ENCODE peak calls at places on chromosomes 16 and 17, in seven cellular contexts. One of them, this sample, is unnamed.
A peak's percentile ranks its signal among the peaks of the same experiment; 100 is the strongest.

GRCh38 chr17:31413081-31413799 is 21.8 kb downstream of the RAB11FIP4 start:
- DNase-seq in SK-N-SH: no peak
- DNase-seq in heart left ventricle: no peak
- DNase-seq in CD8-positive, alpha-beta T cell: no peak
- DNase-seq in neural progenitor cell: no peak
- DNase-seq in CD4-positive, alpha-beta memory T cell: no peak
- DNase-seq in GM23248: no peak
- DNase-seq in this sample: no peak

GRCh38 chr16:19898924-19899604 is 14.4 kb upstream of the GPRC5B start:
- DNase-seq in SK-N-SH: peak; percentile 64
- DNase-seq in heart left ventricle: no peak
- DNase-seq in CD8-positive, alpha-beta T cell: peak; percentile 22
- DNase-seq in neural progenitor cell: peak; percentile 72
- DNase-seq in CD4-positive, alpha-beta memory T cell: peak; percentile 18
- DNase-seq in GM23248: peak; percentile 64
- DNase-seq in this sample: no peak

GRCh38 chr17:13646411-13646810 is 44.7 kb upstream of the HS3ST3A1 start:
- DNase-seq in SK-N-SH: no peak
- DNase-seq in heart left ventricle: no peak
- DNase-seq in CD8-positive, alpha-beta T cell: no peak
- DNase-seq in neural progenitor cell: no peak
- DNase-seq in CD4-positive, alpha-beta memory T cell: no peak
- DNase-seq in GM23248: peak; percentile 69
- DNase-seq in this sample: peak; percentile 18

GRCh38 chr17:46030752-46031151 is 31.7 kb downstream of the STH start:
- DNase-seq in SK-N-SH: no peak
- DNase-seq in heart left ventricle: no peak
- DNase-seq in CD8-positive, alpha-beta T cell: no peak
- DNase-seq in neural progenitor cell: no peak
- DNase-seq in CD4-positive, alpha-beta memory T cell: no peak
- DNase-seq in GM23248: no peak
- DNase-seq in this sample: no peak

GRCh38 chr17:58611331-58611730 is 80.5 kb downstream of the TEX14 start:
- DNase-seq in SK-N-SH: no peak
- DNase-seq in heart left ventricle: no peak
- DNase-seq in CD8-positive, alpha-beta T cell: no peak
- DNase-seq in neural progenitor cell: no peak
- DNase-seq in CD4-positive, alpha-beta memory T cell: no peak
- DNase-seq in GM23248: no peak
- DNase-seq in this sample: peak; percentile 15

GRCh38 chr17:76872221-76872873 is 4.1 kb downstream of the MGAT5B start:
- DNase-seq in SK-N-SH: peak; percentile 63
- DNase-seq in heart left ventricle: no peak
- DNase-seq in CD8-positive, alpha-beta T cell: peak; percentile 19
- DNase-seq in neural progenitor cell: no peak
- DNase-seq in CD4-positive, alpha-beta memory T cell: no peak
- DNase-seq in GM23248: peak; percentile 96
- DNase-seq in this sample: peak; percentile 95

GRCh38 chr16:67833418-67834241 is 8.5 kb upstream of the THAP11 start:
- DNase-seq in SK-N-SH: peak; percentile 98
- DNase-seq in heart left ventricle: peak; percentile 94
- DNase-seq in CD8-positive, alpha-beta T cell: peak; percentile 93
- DNase-seq in neural progenitor cell: peak; percentile 97
- DNase-seq in CD4-positive, alpha-beta memory T cell: peak; percentile 92
- DNase-seq in GM23248: peak; percentile 97
- DNase-seq in this sample: peak; percentile 61

GRCh38 chr17:36675250-36675649 is 73.9 kb downstream of the MRM1 start:
- DNase-seq in SK-N-SH: no peak
- DNase-seq in heart left ventricle: no peak
- DNase-seq in CD8-positive, alpha-beta T cell: no peak
- DNase-seq in neural progenitor cell: no peak
- DNase-seq in CD4-positive, alpha-beta memory T cell: no peak
- DNase-seq in GM23248: no peak
- DNase-seq in this sample: no peak

GRCh38 chr17:81191116-81191515 is 25.1 kb upstream of the AATK start:
- DNase-seq in SK-N-SH: no peak
- DNase-seq in heart left ventricle: no peak
- DNase-seq in CD8-positive, alpha-beta T cell: no peak
- DNase-seq in neural progenitor cell: no peak
- DNase-seq in CD4-positive, alpha-beta memory T cell: no peak
- DNase-seq in GM23248: no peak
- DNase-seq in this sample: no peak

GRCh38 chr17:71682174-71682494 is 438.7 kb upstream of the SOX9 start:
- DNase-seq in SK-N-SH: no peak
- DNase-seq in heart left ventricle: no peak
- DNase-seq in CD8-positive, alpha-beta T cell: no peak
- DNase-seq in neural progenitor cell: no peak
- DNase-seq in CD4-positive, alpha-beta memory T cell: no peak
- DNase-seq in GM23248: no peak
- DNase-seq in this sample: no peak

GRCh38 chr16:31537362-31537921 is 9.7 kb downstream of the AHSP start:
- DNase-seq in SK-N-SH: peak; percentile 57
- DNase-seq in heart left ventricle: no peak
- DNase-seq in CD8-positive, alpha-beta T cell: no peak
- DNase-seq in neural progenitor cell: peak; percentile 48
- DNase-seq in CD4-positive, alpha-beta memory T cell: no peak
- DNase-seq in GM23248: no peak
- DNase-seq in this sample: no peak

GRCh38 chr17:81329927-81330883 is 35.1 kb upstream of the SLC38A10 start:
- DNase-seq in SK-N-SH: no peak
- DNase-seq in heart left ventricle: no peak
- DNase-seq in CD8-positive, alpha-beta T cell: no peak
- DNase-seq in neural progenitor cell: peak; percentile 56
- DNase-seq in CD4-positive, alpha-beta memory T cell: no peak
- DNase-seq in GM23248: peak; percentile 24
- DNase-seq in this sample: no peak

GRCh38 chr17:55717898-55718735 is 4.5 kb downstream of the TMEM100 start:
- DNase-seq in SK-N-SH: peak; percentile 54
- DNase-seq in heart left ventricle: peak; percentile 63
- DNase-seq in CD8-positive, alpha-beta T cell: peak; percentile 44
- DNase-seq in neural progenitor cell: peak; percentile 85
- DNase-seq in CD4-positive, alpha-beta memory T cell: peak; percentile 40
- DNase-seq in GM23248: peak; percentile 78
- DNase-seq in this sample: peak; percentile 30

GRCh38 chr17:15742921-15743320 is 10.8 kb downstream of the TBC1D26 start:
- DNase-seq in SK-N-SH: no peak
- DNase-seq in heart left ventricle: no peak
- DNase-seq in CD8-positive, alpha-beta T cell: no peak
- DNase-seq in neural progenitor cell: no peak
- DNase-seq in CD4-positive, alpha-beta memory T cell: no peak
- DNase-seq in GM23248: no peak
- DNase-seq in this sample: no peak

GRCh38 chr16:4828567-4829320 is 18.3 kb downstream of the GLYR1 start:
- DNase-seq in SK-N-SH: no peak
- DNase-seq in heart left ventricle: peak; percentile 58
- DNase-seq in CD8-positive, alpha-beta T cell: no peak
- DNase-seq in neural progenitor cell: no peak
- DNase-seq in CD4-positive, alpha-beta memory T cell: no peak
- DNase-seq in GM23248: no peak
- DNase-seq in this sample: no peak

GRCh38 chr17:4898927-4899326 is 409 bp upstream of the C17orf107 start:
- DNase-seq in SK-N-SH: no peak
- DNase-seq in heart left ventricle: no peak
- DNase-seq in CD8-positive, alpha-beta T cell: no peak
- DNase-seq in neural progenitor cell: no peak
- DNase-seq in CD4-positive, alpha-beta memory T cell: no peak
- DNase-seq in GM23248: no peak
- DNase-seq in this sample: no peak

GRCh38 chr17:3695723-3696411 is at the start of gene P2RX5:
- DNase-seq in SK-N-SH: peak; percentile 81
- DNase-seq in heart left ventricle: no peak
- DNase-seq in CD8-positive, alpha-beta T cell: peak; percentile 40
- DNase-seq in neural progenitor cell: peak; percentile 76
- DNase-seq in CD4-positive, alpha-beta memory T cell: peak; percentile 32
- DNase-seq in GM23248: peak; percentile 54
- DNase-seq in this sample: peak; percentile 7

DNA sequence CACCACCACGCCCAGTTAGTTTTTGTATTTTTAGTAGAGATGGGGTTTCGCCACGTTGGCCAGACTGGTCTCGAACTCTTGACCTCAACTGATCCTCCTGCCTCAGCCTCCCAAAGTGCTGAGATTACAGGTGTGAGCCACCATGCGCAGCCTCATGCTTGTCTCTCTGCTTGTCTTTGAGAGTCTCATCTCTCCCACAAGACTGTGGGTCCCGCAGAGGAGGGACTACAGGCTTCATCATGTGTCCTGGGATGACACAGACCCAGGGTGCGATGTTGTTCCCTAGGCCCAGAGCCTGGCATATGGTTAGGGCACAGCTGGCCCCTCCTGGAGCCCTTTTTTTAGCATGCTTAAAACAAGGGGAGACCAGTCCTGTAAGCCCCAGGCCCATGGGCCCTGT is 101.9 kb downstream of the NDE1 start:
- DNase-seq in SK-N-SH: no peak
- DNase-seq in heart left ventricle: no peak
- DNase-seq in CD8-positive, alpha-beta T cell: no peak
- DNase-seq in neural progenitor cell: no peak
- DNase-seq in CD4-positive, alpha-beta memory T cell: no peak
- DNase-seq in GM23248: no peak
- DNase-seq in this sample: no peak
- H3K27ac ChIP-seq in SK-N-SH: no peak overlapping the region
- H3K27ac ChIP-seq in heart left ventricle: no peak overlapping the region
- H3K27ac ChIP-seq in CD8-positive, alpha-beta T cell: no peak overlapping the region
- H3K27ac ChIP-seq in neural progenitor cell: no peak overlapping the region
- H3K27ac ChIP-seq in CD4-positive, alpha-beta memory T cell: no peak overlapping the region
- H3K27ac ChIP-seq in GM23248: no peak overlapping the region
- H3K27ac ChIP-seq in this sample: no peak overlapping the region

GRCh38 chr16:10065014-10065413 is 117.2 kb downstream of the GRIN2A start:
- DNase-seq in SK-N-SH: no peak
- DNase-seq in heart left ventricle: no peak
- DNase-seq in CD8-positive, alpha-beta T cell: no peak
- DNase-seq in neural progenitor cell: no peak
- DNase-seq in CD4-positive, alpha-beta memory T cell: no peak
- DNase-seq in GM23248: no peak
- DNase-seq in this sample: no peak

GRCh38 chr16:10067406-10067805 is 114.8 kb downstream of the GRIN2A start:
- DNase-seq in SK-N-SH: peak; percentile 13
- DNase-seq in heart left ventricle: no peak
- DNase-seq in CD8-positive, alpha-beta T cell: no peak
- DNase-seq in neural progenitor cell: no peak
- DNase-seq in CD4-positive, alpha-beta memory T cell: no peak
- DNase-seq in GM23248: no peak
- DNase-seq in this sample: no peak

GRCh38 chr16:10070591-10070990 is 111.6 kb downstream of the GRIN2A start:
- DNase-seq in SK-N-SH: no peak
- DNase-seq in heart left ventricle: no peak
- DNase-seq in CD8-positive, alpha-beta T cell: no peak
- DNase-seq in neural progenitor cell: no peak
- DNase-seq in CD4-positive, alpha-beta memory T cell: no peak
- DNase-seq in GM23248: no peak
- DNase-seq in this sample: no peak

GRCh38 chr16:10069374-10069773 is 112.9 kb downstream of the GRIN2A start:
- DNase-seq in SK-N-SH: no peak
- DNase-seq in heart left ventricle: peak; percentile 20
- DNase-seq in CD8-positive, alpha-beta T cell: no peak
- DNase-seq in neural progenitor cell: no peak
- DNase-seq in CD4-positive, alpha-beta memory T cell: no peak
- DNase-seq in GM23248: no peak
- DNase-seq in this sample: no peak
- H3K27ac ChIP-seq in SK-N-SH: no peak overlapping the region
- H3K27ac ChIP-seq in heart left ventricle: no peak overlapping the region
- H3K27ac ChIP-seq in CD8-positive, alpha-beta T cell: no peak overlapping the region
- H3K27ac ChIP-seq in neural progenitor cell: no peak overlapping the region
- H3K27ac ChIP-seq in CD4-positive, alpha-beta memory T cell: no peak overlapping the region
- H3K27ac ChIP-seq in GM23248: no peak overlapping the region
- H3K27ac ChIP-seq in this sample: no peak overlapping the region

GRCh38 chr17:67431210-67432015 is 54.3 kb downstream of the PITPNC1 start:
- DNase-seq in SK-N-SH: no peak
- DNase-seq in heart left ventricle: no peak
- DNase-seq in CD8-positive, alpha-beta T cell: no peak
- DNase-seq in neural progenitor cell: no peak
- DNase-seq in CD4-positive, alpha-beta memory T cell: peak; percentile 19
- DNase-seq in GM23248: peak; percentile 91
- DNase-seq in this sample: peak; percentile 97
- H3K27ac ChIP-seq in SK-N-SH: peak overlapping the region; percentile 44
- H3K27ac ChIP-seq in heart left ventricle: no peak overlapping the region
- H3K27ac ChIP-seq in CD8-positive, alpha-beta T cell: no peak overlapping the region
- H3K27ac ChIP-seq in neural progenitor cell: no peak overlapping the region
- H3K27ac ChIP-seq in CD4-positive, alpha-beta memory T cell: no peak overlapping the region
- H3K27ac ChIP-seq in GM23248: peak overlapping the region; percentile 88
- H3K27ac ChIP-seq in this sample: peak overlapping the region; percentile 70

GRCh38 chr17:72952641-72953313 is 139.7 kb downstream of the SLC39A11 start:
- DNase-seq in SK-N-SH: no peak
- DNase-seq in heart left ventricle: no peak
- DNase-seq in CD8-positive, alpha-beta T cell: no peak
- DNase-seq in neural progenitor cell: no peak
- DNase-seq in CD4-positive, alpha-beta memory T cell: no peak
- DNase-seq in GM23248: no peak
- DNase-seq in this sample: no peak

GRCh38 chr17:72947475-72947874 is 145.0 kb downstream of the SLC39A11 start:
- DNase-seq in SK-N-SH: no peak
- DNase-seq in heart left ventricle: no peak
- DNase-seq in CD8-positive, alpha-beta T cell: no peak
- DNase-seq in neural progenitor cell: no peak
- DNase-seq in CD4-positive, alpha-beta memory T cell: no peak
- DNase-seq in GM23248: no peak
- DNase-seq in this sample: no peak

GRCh38 chr17:72948115-72948514 is 144.4 kb downstream of the SLC39A11 start:
- DNase-seq in SK-N-SH: no peak
- DNase-seq in heart left ventricle: no peak
- DNase-seq in CD8-positive, alpha-beta T cell: no peak
- DNase-seq in neural progenitor cell: no peak
- DNase-seq in CD4-positive, alpha-beta memory T cell: no peak
- DNase-seq in GM23248: no peak
- DNase-seq in this sample: no peak

GRCh38 chr17:72952220-72952619 is 140.3 kb downstream of the SLC39A11 start:
- DNase-seq in SK-N-SH: no peak
- DNase-seq in heart left ventricle: no peak
- DNase-seq in CD8-positive, alpha-beta T cell: no peak
- DNase-seq in neural progenitor cell: no peak
- DNase-seq in CD4-positive, alpha-beta memory T cell: no peak
- DNase-seq in GM23248: no peak
- DNase-seq in this sample: no peak

GRCh38 chr17:72950236-72950931 is 142.1 kb downstream of the SLC39A11 start:
- DNase-seq in SK-N-SH: peak; percentile 74
- DNase-seq in heart left ventricle: no peak
- DNase-seq in CD8-positive, alpha-beta T cell: no peak
- DNase-seq in neural progenitor cell: no peak
- DNase-seq in CD4-positive, alpha-beta memory T cell: no peak
- DNase-seq in GM23248: no peak
- DNase-seq in this sample: no peak
- H3K27ac ChIP-seq in SK-N-SH: peak overlapping the region; percentile 18
- H3K27ac ChIP-seq in heart left ventricle: no peak overlapping the region
- H3K27ac ChIP-seq in CD8-positive, alpha-beta T cell: no peak overlapping the region
- H3K27ac ChIP-seq in neural progenitor cell: no peak overlapping the region
- H3K27ac ChIP-seq in CD4-positive, alpha-beta memory T cell: no peak overlapping the region
- H3K27ac ChIP-seq in GM23248: no peak overlapping the region
- H3K27ac ChIP-seq in this sample: no peak overlapping the region